ENCODE peak calls at places on chromosomes 2 and 18, in nine cellular contexts. V is fibroblast of gingiva, A is PC-3, N is HFFc6, E is SW480, B is cerebellum, Z is GM03348, L is hypothalamus, C is heart right ventricle. U is an unnamed sample.

GRCh38 chr2:122078451-122078850 is 323.0 kb downstream of the TSN start:
- DNase-seq in V (no peak), A (no peak), N (no peak), E (no peak), B (no peak), Z (peak), L (no peak), C (no peak), U (no peak)

GRCh38 chr2:38432827-38433606 is 55.9 kb upstream of the ATL2 start:
- DNase-seq in V (no peak), A (no peak), N (no peak), E (no peak), B (no peak), Z (no peak), L (no peak), C (no peak), U (no peak)

GRCh38 chr2:105747997-105748396 is 3.3 kb downstream of the NCK2 start:
- DNase-seq in V (no peak), A (no peak), N (no peak), E (no peak), B (no peak), Z (no peak), L (no peak), C (no peak), U (peak)

GRCh38 chr2:1081411-1082225 is 131.0 kb downstream of the SNTG2 start:
- DNase-seq in V (no peak), A (no peak), N (no peak), E (no peak), B (peak), Z (peak), L (no peak), C (peak), U (no peak)

GRCh38 chr2:120939595-120940318 is 204.1 kb downstream of the GLI2 start:
- DNase-seq in V (peak), A (peak), N (peak), E (no peak), B (no peak), Z (peak), L (no peak), C (no peak), U (peak)

GRCh38 chr2:85216927-85217326 is 83.7 kb downstream of the TCF7L1 start:
- DNase-seq in V (no peak), A (no peak), N (no peak), E (no peak), B (no peak), Z (no peak), L (no peak), C (no peak), U (no peak)

GRCh38 chr18:48230459-48231113 is 178.6 kb downstream of the ZBTB7C start:
- DNase-seq in V (peak), A (peak), N (peak), E (peak), B (no peak), Z (peak), L (peak), C (peak), U (peak)

GRCh38 chr2:150046211-150046610 is 441.3 kb downstream of the RND3 start:
- DNase-seq in V (peak), A (peak), N (peak), E (no peak), B (no peak), Z (peak), L (no peak), C (no peak), U (peak)

GRCh38 chr18:23283933-23284430 is 148.7 kb downstream of the CABLES1 start:
- DNase-seq in V (peak), A (peak), N (peak), E (peak), B (no peak), Z (no peak), L (no peak), C (no peak), U (peak)

GRCh38 chr2:241412144-241412543 is 56.1 kb downstream of the FARP2 start:
- DNase-seq in V (peak), A (peak), N (peak), E (peak), B (no peak), Z (no peak), L (no peak), C (no peak), U (peak)

GRCh38 chr2:163601377-163601776 is 134.4 kb downstream of the FIGN start:
- DNase-seq in V (no peak), A (no peak), N (no peak), E (peak), B (no peak), Z (no peak), L (no peak), C (no peak), U (peak)

GRCh38 chr2:69464575-69464974 is 27.3 kb upstream of the NFU1 start:
- DNase-seq in V (peak), A (no peak), N (peak), E (no peak), B (peak), Z (peak), L (no peak), C (peak), U (peak)

GRCh38 chr2:45860136-45861106 is 208.9 kb downstream of the PRKCE start:
- DNase-seq in V (peak), A (no peak), N (peak), E (no peak), B (no peak), Z (peak), L (peak), C (peak), U (peak)

GRCh38 chr2:109459485-109459884 is 154.3 kb downstream of the SEPTIN10 start:
- DNase-seq in V (no peak), A (no peak), N (no peak), E (peak), B (no peak), Z (no peak), L (no peak), C (no peak), U (peak)

GRCh38 chr2:158575051-158575635 is 118.4 kb downstream of the PKP4 start:
- DNase-seq in V (no peak), A (no peak), N (peak), E (no peak), B (peak), Z (no peak), L (no peak), C (no peak), U (no peak)

GRCh38 chr2:43737097-43737854 is 36.6 kb upstream of the DYNC2LI1 start:
- DNase-seq in V (peak), A (peak), N (peak), E (no peak), B (no peak), Z (peak), L (no peak), C (no peak), U (peak)

GRCh38 chr2:42493885-42494433 is at the start of gene KCNG3:
- DNase-seq in V (no peak), A (peak), N (no peak), E (peak), B (peak), Z (peak), L (no peak), C (peak), U (peak)

GRCh38 chr18:29012874-29013273 is 835.9 kb upstream of the CDH2 start:
- DNase-seq in V (no peak), A (no peak), N (no peak), E (no peak), B (no peak), Z (no peak), L (no peak), C (no peak), U (no peak)

GRCh38 chr2:12717191-12717987 is 653 bp downstream of the TRIB2 start:
- DNase-seq in V (peak), A (peak), N (peak), E (peak), B (peak), Z (peak), L (peak), C (peak), U (peak)

GRCh38 chr2:214628091-214628490 is 181.4 kb downstream of the BARD1 start:
- DNase-seq in V (no peak), A (no peak), N (no peak), E (no peak), B (no peak), Z (no peak), L (no peak), C (no peak), U (no peak)

GRCh38 chr2:25419678-25420242 is 78.0 kb upstream of the DNMT3A start:
- DNase-seq in V (no peak), A (no peak), N (no peak), E (no peak), B (no peak), Z (no peak), L (no peak), C (no peak), U (no peak)

GRCh38 chr2:191679818-191680600 is 2.1 kb downstream of the NABP1 start:
- DNase-seq in V (peak), A (peak), N (peak), E (no peak), B (no peak), Z (peak), L (no peak), C (no peak), U (peak)

GRCh38 chr2:61179701-61180639 is 18.0 kb downstream of the C2orf74 start:
- DNase-seq in V (peak), A (peak), N (peak), E (no peak), B (peak), Z (peak), L (peak), C (peak), U (peak)

GRCh38 chr18:29651121-29651675 is 1391.3 kb downstream of the DSC3 start:
- DNase-seq in V (peak), A (peak), N (peak), E (no peak), B (no peak), Z (peak), L (no peak), C (no peak), U (peak)

GRCh38 chr2:71129114-71129890 is 727 bp downstream of the MCEE start:
- DNase-seq in V (no peak), A (peak), N (peak), E (peak), B (no peak), Z (peak), L (no peak), C (no peak), U (peak)